ENCODE peak calls at places on chromosome 6, in nine cellular contexts. D, K, E, G, N, F, U, M and J are unnamed samples.

GRCh38 chr6:155595264-155595663 is 139.6 kb upstream of the NOX3 start:
- DNase-seq in K (no peak), U (no peak), G (no peak), N (no peak), E (no peak), M (peak; percentile 64), F (no peak), D (no peak), J (no peak)

GRCh38 chr6:165729307-165729936 is 66.4 kb upstream of the PDE10A start:
- DNase-seq in U (peak; percentile 49), D (no peak), F (no peak), E (peak; percentile 30), G (no peak), K (no peak), N (no peak), M (peak; percentile 7), J (no peak)

GRCh38 chr6:148502083-148502772 is 159.6 kb downstream of the SASH1 start:
- DNase-seq in F (no peak), U (no peak), D (no peak), N (no peak), M (no peak), G (no peak), K (no peak), E (no peak), J (no peak)

GRCh38 chr6:157823523-157824370 is 701 bp downstream of the SNX9 start:
- DNase-seq in M (peak; percentile 68), U (peak; percentile 52), E (peak; percentile 70), N (no peak), G (peak; percentile 70), F (peak; percentile 31), K (peak; percentile 68), D (peak; percentile 29), J (peak; percentile 41)

GRCh38 chr6:132995432-132995831 is 181.1 kb downstream of the RPS12 start:
- DNase-seq in M (no peak), F (no peak), N (no peak), D (peak; percentile 3), K (no peak), G (no peak), E (peak; percentile 16), U (no peak), J (no peak)

GRCh38 chr6:95978230-95978629 is 37.5 kb upstream of the FUT9 start:
- DNase-seq in F (no peak), N (no peak), U (no peak), K (no peak), M (no peak), D (no peak), E (peak; percentile 42), G (no peak), J (no peak)

GRCh38 chr6:56849876-56850275 is 105.0 kb upstream of the BEND6 start:
- DNase-seq in N (no peak), E (peak; percentile 15), G (no peak), F (no peak), U (peak; percentile 22), K (no peak), D (peak; percentile 48), M (no peak), J (peak; percentile 61)

GRCh38 chr6:2141644-2142290 is 103.6 kb downstream of the GMDS start:
- DNase-seq in M (no peak), K (no peak), N (no peak), D (no peak), U (no peak), E (no peak), F (no peak), G (no peak), J (no peak)

GRCh38 chr6:25652007-25652515 is at the start of gene SCGN:
- DNase-seq in D (no peak), F (peak; percentile 50), U (peak; percentile 88), E (peak; percentile 68), G (peak; percentile 63), N (peak; percentile 68), M (peak; percentile 75), K (peak; percentile 18), J (peak; percentile 65)

GRCh38 chr6:127051571-127052260 is 66.8 kb upstream of the RSPO3 start:
- DNase-seq in E (peak; percentile 60), M (no peak), U (no peak), K (no peak), D (no peak), F (no peak), G (no peak), N (no peak), J (no peak)